ENCODE peak calls at places on chromosomes 11 and 22, in six cellular contexts. F is body of pancreas, V is brain microvascular endothelial cell, I is foreskin fibroblast, Q is astrocyte of the spinal cord, T is uterus. H is an unnamed sample.

GRCh38 chr22:24506802-24507438 is 11.8 kb downstream of the UPB1 start:
- DNase-seq in I (no peak), Q (no peak), T (no peak), V (no peak), F (no peak), H (peak)

GRCh38 chr11:47489395-47489755 is 40.4 kb upstream of the RAPSN start:
- DNase-seq in Q (no peak), I (no peak), T (no peak), F (no peak), V (no peak), H (peak)

GRCh38 chr22:36224245-36224644 is 15.1 kb downstream of the APOL2 start:
- DNase-seq in Q (no peak), V (no peak), I (no peak), T (no peak), F (no peak), H (no peak)

GRCh38 chr11:76170473-76170872 is 35.8 kb downstream of the WNT11 start:
- DNase-seq in I (no peak), V (no peak), Q (no peak), F (no peak), T (no peak), H (no peak)

GRCh38 chr22:26513852-26514251 is 1.6 kb upstream of the TFIP11 start:
- DNase-seq in F (no peak), V (no peak), T (no peak), Q (no peak), I (no peak), H (no peak)

GRCh38 chr22:36736701-36737320 is 33.3 kb upstream of the CACNG2 start:
- DNase-seq in V (no peak), I (no peak), Q (no peak), F (peak), T (no peak), H (no peak)

GRCh38 chr11:105393326-105393725 is 216.5 kb upstream of the GRIA4 start:
- DNase-seq in T (no peak), Q (no peak), V (no peak), F (no peak), I (no peak), H (no peak)

GRCh38 chr11:31366795-31367194 is 2.7 kb downstream of the DCDC1 start:
- DNase-seq in T (no peak), I (no peak), Q (no peak), V (no peak), F (no peak), H (no peak)

GRCh38 chr22:41366323-41367014 is 15.3 kb upstream of the TEF start:
- DNase-seq in Q (no peak), T (no peak), V (no peak), I (no peak), F (no peak), H (no peak)

GRCh38 chr11:46593550-46594382 is at the start of gene AMBRA1:
- DNase-seq in T (peak), F (peak), Q (peak), I (peak), V (peak), H (peak)

GRCh38 chr22:50571264-50572175 is 6.7 kb downstream of the CPT1B start:
- DNase-seq in F (no peak), I (no peak), V (no peak), T (no peak), Q (no peak), H (no peak)

GRCh38 chr11:21615871-21616270 is 577.0 kb upstream of the ANO5 start:
- DNase-seq in I (no peak), V (no peak), T (no peak), Q (no peak), F (no peak), H (no peak)

GRCh38 chr11:67372993-67373915 is at the start of gene CLCF1:
- DNase-seq in Q (peak), I (peak), T (peak), F (peak), V (peak), H (peak)

GRCh38 chr22:50530280-50530856 is 556 bp upstream of the TYMP start:
- DNase-seq in V (peak), I (peak), T (peak), Q (peak), F (peak), H (peak)

GRCh38 chr11:36684840-36685800 is 87.1 kb upstream of the RAG2 start:
- DNase-seq in V (no peak), I (no peak), F (no peak), T (no peak), Q (no peak), H (no peak)

GRCh38 chr11:15969281-15969680 is 387.1 kb downstream of the SOX6 start:
- DNase-seq in V (peak), I (peak), Q (peak), T (peak), F (peak), H (peak)

GRCh38 chr11:103842795-103843194 is 193.6 kb upstream of the DDI1 start:
- DNase-seq in F (no peak), I (peak), T (no peak), Q (peak), V (peak), H (peak)

GRCh38 chr22:46262449-46263207 is 515 bp downstream of the PKDREJ start:
- DNase-seq in V (peak), I (peak), F (peak), Q (peak), T (peak), H (peak)

GRCh38 chr11:1351278-1351937 is 38.3 kb upstream of the BRSK2 start:
- DNase-seq in Q (no peak), F (no peak), I (no peak), V (no peak), T (no peak), H (no peak)

GRCh38 chr11:60959445-60959844 is 7.5 kb upstream of the SLC15A3 start:
- DNase-seq in I (peak), V (no peak), T (no peak), Q (no peak), F (no peak), H (peak)

GRCh38 chr11:67374571-67375276 is 1.3 kb upstream of the CLCF1 start:
- DNase-seq in F (peak), I (no peak), V (no peak), Q (no peak), T (no peak), H (no peak)

DNA sequence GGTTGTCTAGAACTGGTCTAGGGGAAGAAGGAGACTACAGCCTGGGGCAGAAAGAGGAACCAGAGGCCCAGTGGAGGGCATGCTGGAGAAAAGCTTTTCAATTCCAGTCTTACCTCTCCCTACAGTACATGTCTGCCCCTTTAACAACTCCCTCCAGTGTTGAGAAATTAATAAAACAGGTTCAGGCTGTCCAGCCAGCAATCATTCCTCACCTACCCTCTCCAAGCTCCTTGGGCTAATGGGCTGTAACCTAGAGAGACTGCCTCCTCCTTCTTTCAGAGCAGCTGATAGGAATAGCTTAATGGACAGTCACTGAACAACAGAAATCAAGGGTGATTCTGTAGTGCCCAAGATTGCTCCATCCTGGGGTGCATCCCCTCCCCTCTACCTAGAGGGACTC is 8.8 kb downstream of the SLC35F2 start:
- DNase-seq in F (no peak), V (no peak), Q (no peak), T (no peak), I (no peak), H (no peak)
- TF ChIP-seq CTCF in F (no peak), V (no peak), Q (no peak), T (no peak), I (no peak), H (no peak)

DNA sequence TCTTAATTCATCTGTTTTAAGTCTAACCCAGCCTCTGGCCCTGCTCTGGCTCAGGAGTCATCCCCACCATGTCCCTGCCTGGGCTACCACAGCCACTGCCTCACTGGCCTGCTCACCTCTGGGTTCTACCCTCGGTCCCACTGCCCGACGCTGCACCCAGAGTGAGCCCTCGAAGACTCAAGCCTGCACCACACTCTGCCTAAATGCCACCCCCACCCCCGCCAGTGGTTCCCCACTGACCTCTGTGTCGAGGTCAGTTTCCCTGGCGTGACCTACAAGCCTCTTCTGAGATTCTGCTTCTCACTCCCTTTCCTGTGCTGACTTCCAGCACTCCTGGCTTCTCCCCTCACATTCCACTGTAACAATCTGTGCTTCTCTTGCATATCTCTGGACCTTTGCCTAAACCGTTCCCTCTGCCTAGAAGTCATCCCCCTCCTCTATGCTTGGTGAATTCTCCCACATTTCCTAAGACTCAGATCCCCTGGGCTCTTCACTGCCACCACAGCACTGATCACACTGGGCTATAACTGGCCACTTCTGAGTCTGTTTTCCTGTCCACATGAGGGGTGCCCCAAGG is 12.5 kb upstream of the PDE2A start:
- DNase-seq in T (peak), I (no peak), F (no peak), Q (no peak), V (no peak), H (peak)
- H3K4me3 ChIP-seq in T (no peak), I (no peak), F (no peak), Q (no peak), V (no peak), H (no peak)

GRCh38 chr11:110094298-110095073 is 1.3 kb downstream of the ZC3H12C start:
- DNase-seq in Q (no peak), T (no peak), I (no peak), V (no peak), F (no peak), H (no peak)

GRCh38 chr11:110093407-110094297 is 460 bp downstream of the ZC3H12C start:
- DNase-seq in Q (peak), F (peak), T (peak), V (peak), I (no peak), H (peak)

GRCh38 chr11:110090466-110091026 is 2.6 kb upstream of the ZC3H12C start:
- DNase-seq in T (no peak), I (no peak), V (no peak), Q (no peak), F (no peak), H (no peak)

GRCh38 chr11:110091995-110092576 is 1.1 kb upstream of the ZC3H12C start:
- DNase-seq in V (no peak), T (peak), F (no peak), Q (peak), I (no peak), H (no peak)

GRCh38 chr11:110092577-110093406 is at the start of gene ZC3H12C:
- DNase-seq in T (peak), V (peak), Q (peak), F (peak), I (peak), H (peak)
- TF ChIP-seq CTCF in T (no peak), V (peak), Q (peak), F (peak), I (peak), H (peak)

GRCh38 chr11:65434057-65434666 is 11.6 kb downstream of the NEAT1 start:
- DNase-seq in T (peak), V (no peak), F (no peak), I (no peak), Q (peak), H (peak)
- H3K4me3 ChIP-seq in T (no peak), V (peak), F (no peak), I (peak), Q (no peak), H (peak)

DNA sequence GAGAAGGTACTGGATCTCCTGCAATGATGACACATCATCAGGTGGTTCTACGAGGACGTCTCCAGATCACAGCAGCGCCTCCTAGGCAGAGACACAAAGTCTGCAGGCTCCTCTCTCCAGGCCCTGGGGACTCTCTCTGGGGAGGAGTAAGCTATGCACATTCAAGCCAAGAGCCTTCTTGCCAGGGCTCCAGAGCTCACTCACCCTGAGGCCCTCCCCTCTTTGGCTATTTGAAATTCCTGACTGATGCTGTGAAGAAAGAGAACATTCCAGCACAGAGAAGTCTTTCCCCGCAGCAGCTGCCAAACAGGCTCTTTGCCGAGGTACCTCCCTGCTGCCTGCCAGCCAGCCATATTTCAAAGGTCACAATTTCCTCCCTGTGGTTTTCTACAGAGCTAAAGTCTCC is 204.9 kb downstream of the CSNK2A3 start:
- DNase-seq in V (peak), T (peak), I (peak), Q (peak), F (peak), H (peak)
- TF ChIP-seq CTCF in V (peak), T (peak), I (peak), Q (peak), F (no peak), H (peak)

GRCh38 chr11:102705626-102706025 is at the start of gene MMP27:
- DNase-seq in F (no peak), Q (no peak), I (no peak), V (no peak), T (no peak), H (peak)
- H3K4me3 ChIP-seq in F (no peak), Q (no peak), I (peak), V (no peak), T (no peak), H (no peak)

DNA sequence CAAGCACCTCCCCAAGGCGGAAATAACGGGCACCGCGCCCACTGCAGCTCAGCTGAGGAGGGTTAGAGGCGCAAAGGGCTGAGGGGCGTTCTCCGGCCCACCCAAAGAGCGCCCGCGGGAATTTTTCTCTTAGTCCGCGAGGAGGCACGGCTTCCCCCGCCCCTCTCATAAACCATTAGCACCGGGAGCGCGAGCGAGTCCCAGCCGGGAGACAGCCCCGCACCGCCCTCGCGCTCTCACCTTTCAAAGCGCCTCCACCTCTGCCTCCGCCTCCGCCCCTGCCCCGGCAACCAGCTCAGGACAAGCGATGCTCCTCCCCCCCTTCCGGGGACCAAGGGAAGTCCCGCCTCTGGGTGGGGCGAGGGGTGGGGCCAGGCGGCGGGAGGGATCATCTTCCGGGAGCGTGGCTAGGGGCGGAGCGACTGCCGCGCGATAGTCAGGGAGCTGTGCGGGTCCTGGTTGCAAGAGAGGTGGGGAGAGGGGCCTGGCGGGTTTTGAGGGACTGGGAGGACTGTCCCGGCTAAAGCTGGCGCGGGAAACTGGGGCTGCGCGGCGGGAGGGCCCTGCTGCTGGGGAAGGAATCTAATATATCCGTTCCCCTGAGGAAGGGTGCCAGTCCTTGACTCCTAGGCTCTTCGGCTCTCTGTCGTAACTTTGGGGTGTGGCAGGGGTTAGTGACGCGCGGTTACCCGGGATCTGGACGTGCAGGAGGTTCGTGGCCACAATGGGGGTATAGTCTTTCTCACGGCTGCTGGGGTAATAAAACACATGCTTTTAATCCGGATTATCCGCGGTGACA is at the start of the genes CCDC82 and JRKL:
- DNase-seq in Q (peak), V (peak), T (peak), F (peak), I (peak), H (peak)
- TF ChIP-seq CTCF in Q (no peak), V (no peak), T (no peak), F (peak), I (no peak), H (no peak)

GRCh38 chr11:120169981-120170698 is 32.2 kb upstream of the TRIM29 start:
- DNase-seq in F (no peak), T (no peak), V (no peak), I (no peak), Q (no peak), H (no peak)
- H3K4me3 ChIP-seq in F (no peak), T (no peak), V (no peak), I (no peak), Q (no peak), H (no peak)

GRCh38 chr22:20762233-20762796 is 11.6 kb upstream of the SERPIND1 start:
- DNase-seq in F (no peak), V (no peak), T (no peak), Q (no peak), I (no peak), H (no peak)

GRCh38 chr22:20756846-20757245 is 17.1 kb upstream of the SERPIND1 start:
- DNase-seq in T (no peak), Q (no peak), F (no peak), V (no peak), I (no peak), H (no peak)

GRCh38 chr22:20761536-20761935 is 12.4 kb upstream of the SERPIND1 start:
- DNase-seq in V (peak), F (no peak), T (no peak), Q (no peak), I (peak), H (no peak)

GRCh38 chr22:20760084-20760483 is 13.8 kb upstream of the SERPIND1 start:
- DNase-seq in V (no peak), F (no peak), I (no peak), T (no peak), Q (no peak), H (no peak)

GRCh38 chr22:20758688-20759087 is 15.2 kb upstream of the SERPIND1 start:
- DNase-seq in V (no peak), I (no peak), T (no peak), F (no peak), Q (no peak), H (no peak)
- TF ChIP-seq CTCF in V (peak), I (no peak), T (no peak), F (no peak), Q (peak), H (peak)

GRCh38 chr11:112166561-112166960 is 611 bp upstream of the TEX12 start:
- DNase-seq in V (no peak), Q (no peak), T (no peak), I (no peak), F (no peak), H (peak)
- H3K4me3 ChIP-seq in V (no peak), Q (no peak), T (no peak), I (no peak), F (no peak), H (no peak)

H was measured in fibroblast of villous mesenchyme.